ENCODE peak calls at places on chromosome 9, in four cellular contexts. O, W, U and K are unnamed samples.

GRCh38 chr9:38208206-38208901 is 139.3 kb upstream of the SHB start:
- DNase-seq in U (no peak), O (no peak), W (peak; percentile 20), K (no peak)

GRCh38 chr9:88753691-88754367 is 218.9 kb downstream of the NXNL2 start:
- DNase-seq in O (no peak), U (no peak), W (no peak), K (no peak)

GRCh38 chr9:123960366-123960765 is 30.4 kb upstream of the DENND1A start:
- DNase-seq in O (no peak), W (no peak), U (peak; percentile 33), K (no peak)

GRCh38 chr9:99139868-99140267 is 35.0 kb downstream of the TGFBR1 start:
- DNase-seq in O (no peak), U (no peak), W (no peak), K (no peak)

GRCh38 chr9:133740891-133741290 is 2.7 kb upstream of the SARDH start:
- DNase-seq in W (no peak), O (no peak), U (no peak), K (no peak)

GRCh38 chr9:16593746-16594145 is 276.7 kb downstream of the BNC2 start:
- DNase-seq in U (no peak), O (no peak), W (no peak), K (no peak)

GRCh38 chr9:112774006-112774996 is 23.7 kb downstream of the SNX30 start:
- DNase-seq in W (no peak), O (no peak), U (no peak), K (no peak)

GRCh38 chr9:21031091-21031817 is at the start of gene HACD4:
- DNase-seq in O (no peak), W (no peak), U (no peak), K (no peak)

GRCh38 chr9:100466171-100466827 is 6.7 kb upstream of the TMEFF1 start:
- DNase-seq in U (no peak), O (no peak), W (peak; percentile 21), K (no peak)

GRCh38 chr9:77170991-77171699 is 6.2 kb upstream of the VPS13A start:
- DNase-seq in U (no peak), W (peak; percentile 99), O (no peak), K (no peak)

GRCh38 chr9:76403352-76403751 is 9.1 kb upstream of the RFK start:
- DNase-seq in U (no peak), W (peak; percentile 64), O (peak; percentile 42), K (no peak)

GRCh38 chr9:20872340-20872977 is 159.0 kb downstream of the HACD4 start:
- DNase-seq in O (no peak), W (no peak), U (no peak), K (no peak)

GRCh38 chr9:110543631-110544051 is 35.9 kb downstream of the SVEP1 start:
- DNase-seq in O (no peak), U (no peak), W (no peak), K (no peak)

GRCh38 chr9:134601764-134602163 is 39.8 kb upstream of the COL5A1 start:
- DNase-seq in O (no peak), W (no peak), U (no peak), K (no peak)

GRCh38 chr9:100167912-100168775 is 69.1 kb downstream of the INVS start:
- DNase-seq in W (no peak), O (no peak), U (no peak), K (no peak)

GRCh38 chr9:116280529-116280928 is 126.9 kb downstream of the PAPPA start:
- DNase-seq in O (no peak), W (no peak), U (no peak), K (no peak)

GRCh38 chr9:33506626-33507370 is 17.3 kb upstream of the ANKRD18B start:
- DNase-seq in U (no peak), O (peak; percentile 27), W (peak; percentile 31), K (no peak)

GRCh38 chr9:107281164-107281563 is 1.9 kb upstream of the RAD23B start:
- DNase-seq in W (no peak), O (no peak), U (no peak), K (no peak)

GRCh38 chr9:84140535-84141101 is 160.0 kb downstream of the RMI1 start:
- DNase-seq in O (no peak), U (no peak), W (no peak), K (no peak)

GRCh38 chr9:108963459-108964143 is 29.4 kb downstream of the ABITRAM start:
- DNase-seq in W (no peak), U (peak; percentile 33), O (no peak), K (no peak)

GRCh38 chr9:100575765-100576368 is 2.0 kb upstream of the CAVIN4 start:
- DNase-seq in U (no peak), W (no peak), O (no peak), K (no peak)

GRCh38 chr9:105862002-105862401 is 167.7 kb downstream of the TMEM38B start:
- DNase-seq in O (no peak), W (no peak), U (no peak), K (no peak)

GRCh38 chr9:3023449-3023848 is 179.6 kb upstream of the PUM3 start:
- DNase-seq in W (no peak), O (no peak), U (no peak), K (no peak)

DNA sequence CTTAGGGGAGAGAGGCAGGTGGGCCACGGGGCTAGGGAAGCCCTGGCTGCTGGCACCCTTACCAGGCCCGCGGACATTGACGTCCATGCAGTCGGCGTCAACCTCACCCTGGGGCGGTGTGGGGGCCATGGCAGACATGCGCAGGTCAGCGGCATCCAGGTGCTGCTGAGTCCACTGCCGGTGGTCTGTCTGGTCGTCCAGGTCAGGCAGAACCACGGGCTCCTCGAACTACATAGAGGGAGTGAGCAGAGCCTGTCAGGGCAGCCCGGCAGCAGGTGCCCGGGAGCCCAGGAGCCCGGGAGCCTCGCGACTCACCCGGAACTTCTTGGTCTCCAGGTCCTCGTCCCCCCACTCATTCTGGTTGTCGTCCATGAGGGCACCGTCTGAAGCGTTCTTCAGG is 18.8 kb upstream of the SEC16A start:
- DNase-seq in W (no peak), O (no peak), U (no peak), K (no peak)
- H3K4me3 ChIP-seq in W (no peak overlapping the region), O (no peak overlapping the region), U (no peak overlapping the region), K (no peak overlapping the region)

GRCh38 chr9:132108728-132109127 is 29.1 kb upstream of the MED27 start:
- DNase-seq in U (no peak), W (no peak), O (no peak), K (no peak)

GRCh38 chr9:132116583-132116982 is 36.9 kb upstream of the MED27 start:
- DNase-seq in O (no peak), W (no peak), U (no peak), K (no peak)

GRCh38 chr9:132114102-132114707 is 34.5 kb upstream of the MED27 start:
- DNase-seq in U (peak; percentile 82), O (no peak), W (peak; percentile 40), K (no peak)
- TF ChIP-seq TCF7L2 in U (no peak), O (no peak), W (no peak), K (no peak)

GRCh38 chr9:114397219-114397847 is 9.6 kb upstream of the AKNA start:
- DNase-seq in O (no peak), U (no peak), W (no peak), K (no peak)

GRCh38 chr9:114396558-114397218 is 8.9 kb upstream of the AKNA start:
- DNase-seq in U (no peak), W (peak; percentile 38), O (peak; percentile 7), K (no peak)

GRCh38 chr9:114399381-114399780 is 11.6 kb upstream of the AKNA start:
- DNase-seq in U (no peak), W (no peak), O (no peak), K (no peak)

GRCh38 chr9:114400219-114400618 is 12.4 kb upstream of the AKNA start:
- DNase-seq in W (no peak), O (no peak), U (no peak), K (no peak)

DNA sequence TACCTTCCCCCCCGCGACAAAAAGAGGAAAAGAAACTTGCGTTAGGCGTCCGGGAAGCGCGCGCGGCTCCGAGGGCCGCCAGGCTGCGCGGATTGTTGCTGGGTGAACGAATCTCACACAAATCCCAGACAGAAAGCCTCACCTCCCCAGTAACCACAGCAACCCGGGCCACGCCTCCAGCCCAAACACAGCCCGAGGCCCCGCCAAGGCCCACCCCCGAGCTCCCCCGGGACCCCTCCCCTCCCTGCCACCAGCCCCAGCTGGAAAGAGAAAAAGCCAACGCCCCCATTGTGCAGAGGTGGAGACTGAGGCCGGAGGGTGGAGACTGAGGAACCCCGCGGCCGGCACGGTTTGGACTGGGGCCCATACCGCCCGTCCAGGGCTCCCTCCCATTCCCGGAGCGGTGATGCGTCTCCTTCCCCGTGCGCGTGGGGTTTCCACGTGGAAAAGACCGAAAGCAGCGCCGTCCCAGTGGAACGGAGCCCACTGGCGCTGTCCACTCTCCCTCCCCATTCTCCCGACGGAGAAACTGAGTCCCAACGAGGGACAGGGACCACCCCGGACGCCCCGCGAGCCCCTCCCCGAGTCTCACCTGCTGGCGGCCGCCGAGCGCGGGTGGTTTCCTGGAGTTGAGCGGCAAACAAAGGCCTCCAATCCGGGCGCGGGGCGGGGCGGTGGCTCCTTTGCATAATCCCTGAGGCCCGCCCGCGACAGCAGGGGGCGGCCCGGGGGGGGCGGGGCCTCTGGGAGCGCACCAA is 10.2 kb upstream of the AKNA start:
- DNase-seq in W (peak; percentile 85), U (peak; percentile 99), O (peak; percentile 76), K (no peak)
- TF ChIP-seq REST in W (no peak), U (peak; percentile 66), O (no peak), K (no peak)

DNA sequence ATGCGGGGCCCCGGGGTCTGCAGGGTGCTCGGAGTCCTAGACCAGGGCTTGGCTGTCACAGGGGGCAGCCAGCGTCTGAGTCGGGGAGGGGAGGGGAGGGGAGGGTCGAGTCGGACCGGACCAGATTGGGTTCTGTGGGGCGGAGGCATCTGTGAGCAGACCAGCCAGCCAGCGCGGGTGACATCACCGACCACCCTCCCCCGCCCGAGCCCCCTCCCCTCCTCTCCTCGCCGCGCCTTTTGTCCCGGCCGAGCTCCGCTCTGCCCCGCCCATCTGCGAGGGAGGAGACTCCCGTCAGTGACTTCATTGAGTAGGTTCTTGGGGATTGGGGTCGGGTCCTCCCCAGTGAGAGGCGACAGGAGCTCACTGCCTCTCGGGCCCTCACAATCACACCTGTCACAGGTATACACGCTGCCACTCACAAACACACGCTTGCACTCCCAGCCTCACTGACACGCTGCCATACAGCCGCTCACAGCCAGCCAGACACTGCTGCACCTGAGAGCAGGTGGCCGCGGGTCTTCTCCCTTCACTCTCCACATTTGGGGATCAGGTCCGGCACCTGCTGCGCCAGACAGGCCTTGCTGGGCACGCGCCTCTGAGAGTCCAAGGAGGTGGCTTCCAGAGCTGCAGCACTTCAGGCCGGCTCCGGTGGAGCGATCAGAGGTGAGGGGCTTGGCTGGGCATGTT is 546 bp downstream of the DNAJB5 start:
- DNase-seq in U (peak; percentile 53), W (no peak), O (no peak), K (no peak)
- H3K4me3 ChIP-seq in U (peak overlapping the region; percentile 56), W (peak overlapping the region; percentile 78), O (peak overlapping the region; percentile 73), K (peak overlapping the region; percentile 76)

GRCh38 chr9:90903731-90904422 is 102.3 kb downstream of the SYK start:
- DNase-seq in U (no peak), O (no peak), W (no peak), K (no peak)
- TF ChIP-seq TCF7L2 in U (no peak), O (no peak), W (no peak), K (no peak)